ENCODE peak calls at places on chromosomes 12 and 14, in eight cellular contexts. N, Q, D, L, X, H, G and J are unnamed samples. For H3K4me1, the result is how much of the 10 kb centered on the place peaks cover.

GRCh38 chr12:59973515-59973914 is 377.7 kb downstream of the SLC16A7 start:
- DNase-seq in X (no peak), N (no peak), G (no peak), L (no peak), H (no peak), D (no peak), Q (no peak), J (no peak)

GRCh38 chr14:78316711-78317110 is 146.5 kb downstream of the NRXN3 start:
- DNase-seq in L (no peak), H (no peak), N (no peak), G (no peak), D (no peak), Q (no peak), X (no peak), J (no peak)

GRCh38 chr14:75147423-75148071 is 20.7 kb upstream of the NEK9 start:
- DNase-seq in Q (peak), X (peak), H (no peak), D (peak), N (peak), L (peak), G (no peak), J (no peak)

GRCh38 chr14:72678360-72678759 is 215.5 kb downstream of the DPF3 start:
- DNase-seq in D (no peak), L (no peak), Q (no peak), N (no peak), H (no peak), G (no peak), X (no peak), J (no peak)

GRCh38 chr12:117042171-117042809 is 56.9 kb downstream of the TESC start:
- DNase-seq in H (no peak), G (no peak), N (no peak), D (no peak), Q (no peak), X (no peak), L (peak), J (peak)

GRCh38 chr12:22543246-22544037 is 900 bp downstream of the C2CD5 start:
- DNase-seq in G (peak), X (peak), Q (peak), H (peak), N (peak), D (peak), L (peak), J (peak)

GRCh38 chr12:42961395-42961794 is 371.8 kb upstream of the PRICKLE1 start:
- DNase-seq in N (peak), X (peak), L (no peak), Q (no peak), H (no peak), D (no peak), G (no peak), J (no peak)

GRCh38 chr14:69036757-69037506 is 57.8 kb upstream of the ACTN1 start:
- DNase-seq in D (no peak), N (no peak), Q (no peak), L (no peak), X (no peak), G (no peak), H (no peak), J (no peak)

GRCh38 chr14:58455593-58456265 is 28.2 kb downstream of the KIAA0586 start:
- DNase-seq in H (no peak), X (no peak), D (no peak), G (no peak), Q (no peak), L (no peak), N (no peak), J (no peak)

GRCh38 chr14:59004012-59004411 is 184.5 kb upstream of the DAAM1 start:
- DNase-seq in G (no peak), D (no peak), Q (no peak), H (no peak), N (no peak), X (no peak), L (no peak), J (no peak)

GRCh38 chr12:121218588-121219352 is 8.8 kb downstream of the P2RX4 start:
- DNase-seq in L (no peak), D (no peak), H (peak), X (no peak), N (no peak), Q (no peak), G (peak), J (peak)

GRCh38 chr12:1811281-1811947 is 9.0 kb upstream of the LRTM2 start:
- DNase-seq in X (no peak), D (no peak), Q (no peak), N (no peak), L (no peak), G (peak), H (no peak), J (peak)

GRCh38 chr12:2682301-2683282 is 112.2 kb upstream of the FKBP4 start:
- DNase-seq in L (no peak), N (no peak), D (no peak), Q (no peak), X (peak), H (no peak), G (no peak), J (peak)

GRCh38 chr12:104698871-104699270 is 242.1 kb downstream of the CHST11 start:
- DNase-seq in D (no peak), L (no peak), G (no peak), N (no peak), X (no peak), H (no peak), Q (no peak), J (no peak)

GRCh38 chr12:104701756-104702155 is 245.0 kb downstream of the CHST11 start:
- DNase-seq in G (no peak), H (no peak), X (no peak), L (peak), N (no peak), D (peak), Q (no peak), J (no peak)

GRCh38 chr12:104701301-104701700 is 244.6 kb downstream of the CHST11 start:
- DNase-seq in H (no peak), D (peak), G (no peak), X (no peak), L (no peak), N (no peak), Q (no peak), J (no peak)

GRCh38 chr12:104700324-104700723 is 243.6 kb downstream of the CHST11 start:
- DNase-seq in Q (no peak), L (no peak), D (no peak), H (no peak), X (no peak), G (no peak), N (no peak), J (no peak)

GRCh38 chr12:104699489-104700194 is 242.9 kb downstream of the CHST11 start:
- DNase-seq in H (no peak), D (no peak), N (no peak), L (no peak), X (no peak), Q (no peak), G (no peak), J (no peak)
- H3K4me1 ChIP-seq in H (under half), D (under half), N (under half), L (under half), X (under half), Q (under half), G (under half), J (under half)

GRCh38 chr14:95850429-95850828 is 26.2 kb upstream of the TUNAR start:
- DNase-seq in X (no peak), N (no peak), D (no peak), H (no peak), G (no peak), L (no peak), Q (no peak), J (no peak)

GRCh38 chr14:95855606-95856005 is 21.0 kb upstream of the TUNAR start:
- DNase-seq in Q (no peak), G (no peak), N (no peak), X (no peak), H (no peak), D (no peak), L (no peak), J (no peak)

DNA sequence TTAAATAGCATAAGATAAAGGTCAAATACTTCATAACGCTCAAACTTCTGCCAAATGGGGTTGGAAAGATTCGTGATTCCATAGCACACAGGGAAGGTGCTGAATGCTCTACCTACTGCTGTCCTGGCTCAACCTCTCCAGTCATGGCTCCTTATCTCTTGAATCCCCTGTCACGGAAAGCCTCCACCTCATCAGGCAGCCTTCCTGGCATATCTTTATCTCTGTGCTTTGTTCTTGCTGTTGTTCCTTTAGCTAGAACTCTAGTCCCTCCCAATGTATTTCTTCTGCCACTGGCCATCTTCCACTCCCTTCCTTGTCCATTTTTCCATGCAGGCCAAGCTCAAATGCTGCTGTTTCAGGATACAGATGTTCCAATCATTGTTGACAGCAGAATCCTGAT is 26.9 kb upstream of the TUNAR start:
- DNase-seq in D (no peak), L (no peak), G (no peak), N (no peak), X (no peak), Q (no peak), H (no peak), J (no peak)
- H3K4me1 ChIP-seq in D (under half), L (under half), G (under half), N (under half), X (under half), Q (under half), H (under half), J (under half)

GRCh38 chr14:21267431-21267845 is 1.8 kb downstream of the HNRNPC start:
- DNase-seq in X (no peak), H (no peak), L (no peak), N (no peak), Q (no peak), G (no peak), D (no peak), J (no peak)
- H3K4me1 ChIP-seq in X (under half), H (under half), L (half or more), N (under half), Q (half or more), G (under half), D (under half), J (under half)

GRCh38 chr12:57474862-57475261 is 4.8 kb downstream of the ARHGAP9 start:
- DNase-seq in X (no peak), N (no peak), H (peak), Q (no peak), D (no peak), G (no peak), L (no peak), J (no peak)

GRCh38 chr12:57474430-57474829 is 5.2 kb downstream of the ARHGAP9 start:
- DNase-seq in N (no peak), Q (no peak), D (no peak), G (no peak), X (no peak), L (no peak), H (peak), J (no peak)

GRCh38 chr12:57473886-57474285 is 5.8 kb downstream of the ARHGAP9 start:
- DNase-seq in N (no peak), X (no peak), L (no peak), H (no peak), Q (no peak), D (no peak), G (no peak), J (no peak)

GRCh38 chr12:57476162-57476992 is 3.3 kb downstream of the ARHGAP9 start:
- DNase-seq in N (no peak), Q (no peak), D (peak), H (peak), G (no peak), X (peak), L (peak), J (no peak)

DNA sequence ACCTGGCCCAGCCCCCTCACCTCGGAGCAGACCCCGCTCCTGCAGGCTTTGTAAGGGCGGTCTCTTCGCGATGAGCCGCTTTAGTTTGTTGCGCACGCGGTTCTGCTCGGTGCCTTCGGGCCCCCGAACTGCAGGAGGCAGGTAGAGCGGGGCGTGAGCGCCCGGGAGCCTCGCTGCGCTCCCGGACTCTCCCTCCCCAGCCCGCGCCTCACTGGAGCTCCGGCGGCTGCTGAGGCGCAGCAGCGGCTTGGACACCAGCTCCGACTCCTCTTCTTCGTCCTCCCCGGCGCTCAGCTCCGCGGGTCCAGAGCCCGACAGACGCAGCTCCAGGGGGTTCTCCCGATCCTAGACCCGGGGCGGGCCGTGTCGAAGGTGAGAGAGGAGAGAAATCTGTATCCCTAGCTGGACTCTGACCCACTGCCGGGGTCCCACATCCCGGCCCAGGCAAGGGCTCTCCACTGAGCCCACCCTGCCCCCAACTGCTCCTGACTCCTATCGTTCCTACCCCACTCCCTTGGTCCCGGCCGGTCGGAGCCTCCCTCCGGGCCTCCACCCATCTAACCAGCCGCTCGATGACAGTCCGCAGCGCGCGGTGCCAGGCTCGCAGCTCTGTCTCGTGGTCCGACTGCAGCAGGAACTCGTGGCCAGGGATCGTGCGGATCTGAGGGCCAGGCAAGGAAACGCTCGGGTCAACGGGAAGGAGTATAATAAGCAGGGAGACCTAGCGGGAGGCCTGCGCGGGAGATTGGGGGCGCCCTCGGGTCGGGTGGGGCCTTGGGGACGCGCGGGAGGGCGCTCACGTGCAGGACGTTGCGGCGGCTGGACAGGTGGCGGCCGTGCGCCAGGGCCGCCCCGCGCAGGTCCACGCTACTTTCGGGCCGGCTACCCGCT is 4.2 kb downstream of the ARHGAP9 start:
- DNase-seq in X (peak), G (no peak), Q (no peak), D (peak), H (peak), N (no peak), L (no peak), J (no peak)
- H3K4me1 ChIP-seq in X (under half), G (under half), Q (under half), D (under half), H (under half), N (under half), L (under half), J (under half)

GRCh38 chr12:50637870-50638481 is 125.9 kb upstream of the ATF1 start:
- DNase-seq in D (no peak), G (no peak), Q (no peak), L (no peak), H (no peak), N (no peak), X (peak), J (peak)
- H3K4me1 ChIP-seq in D (under half), G (under half), Q (under half), L (under half), H (under half), N (under half), X (under half), J (under half)

DNA sequence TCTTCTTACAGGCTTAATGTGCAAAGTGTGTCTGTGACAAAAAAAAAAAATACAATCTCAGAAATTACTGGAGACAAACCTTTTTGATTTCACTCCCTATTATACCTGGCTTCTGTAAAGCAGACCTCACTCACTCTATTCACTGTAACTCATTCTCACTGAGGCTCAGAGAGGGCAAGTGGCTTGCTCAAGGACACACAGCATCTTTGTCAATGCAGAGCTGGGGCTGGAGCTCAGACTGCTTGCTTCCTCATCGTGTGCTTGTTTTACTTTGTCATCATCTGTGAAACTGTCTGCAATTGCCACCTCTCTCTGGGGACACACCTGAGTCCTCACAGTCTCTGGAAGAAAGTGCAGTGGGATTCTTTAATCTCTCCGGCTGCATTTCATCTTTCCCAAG is 120.0 kb downstream of the PTPN11 start:
- DNase-seq in H (no peak), D (no peak), X (no peak), L (no peak), Q (no peak), G (no peak), N (no peak), J (no peak)
- H3K4me1 ChIP-seq in H (under half), D (under half), X (under half), L (under half), Q (under half), G (under half), N (under half), J (under half)

DNA sequence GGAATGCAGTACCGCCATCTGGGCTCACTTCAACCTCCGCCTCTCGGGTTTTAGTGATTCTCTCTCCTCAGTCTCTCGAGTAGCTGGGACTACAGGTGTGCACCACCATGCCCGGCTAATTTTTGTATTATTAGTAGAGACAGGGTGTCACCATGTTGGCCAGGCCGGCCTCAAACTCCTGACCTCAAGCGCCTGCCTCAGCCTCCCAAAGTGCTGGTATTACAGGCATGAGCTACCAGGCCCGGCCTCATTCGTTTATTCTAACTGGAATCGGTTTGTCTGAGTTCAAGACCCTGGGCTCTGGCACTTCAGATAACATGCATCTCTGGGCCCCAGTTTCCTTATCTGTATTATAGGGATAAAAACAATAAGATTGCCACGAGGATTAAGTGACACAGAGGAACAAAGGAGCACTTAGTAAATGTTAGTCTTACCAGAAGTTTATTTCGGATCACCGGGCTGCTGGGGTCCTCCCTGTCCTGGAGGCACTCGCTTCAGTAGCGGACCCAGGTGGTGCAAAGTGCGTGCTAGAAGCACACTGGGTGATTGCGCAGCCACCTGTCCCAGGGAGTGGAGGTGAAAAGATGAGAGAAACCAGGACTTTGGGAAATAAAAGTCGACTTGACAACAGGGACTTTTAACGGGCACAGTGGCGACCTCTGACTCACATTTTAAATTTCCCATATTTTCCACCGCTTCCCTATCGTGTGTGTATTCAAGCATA is 37.5 kb downstream of the ACACB start:
- DNase-seq in G (no peak), H (peak), Q (no peak), N (no peak), L (peak), X (peak), D (no peak), J (peak)
- H3K4me1 ChIP-seq in G (under half), H (under half), Q (half or more), N (under half), L (under half), X (under half), D (under half), J (under half)

GRCh38 chr14:67674139-67674479 is 323 bp downstream of the VTI1B start:
- DNase-seq in D (peak), G (peak), Q (peak), H (peak), L (peak), N (peak), X (peak), J (peak)
- H3K4me1 ChIP-seq in D (under half), G (under half), Q (under half), H (under half), L (under half), N (under half), X (under half), J (under half)

GRCh38 chr14:73776194-73776537 is 62.0 kb upstream of the PNMA1 start:
- DNase-seq in L (no peak), X (no peak), D (peak), G (no peak), H (no peak), Q (no peak), N (no peak), J (no peak)

GRCh38 chr14:73778736-73779135 is 64.6 kb upstream of the PNMA1 start:
- DNase-seq in G (no peak), D (no peak), Q (no peak), H (no peak), N (no peak), X (no peak), L (no peak), J (no peak)

GRCh38 chr14:73775339-73776193 is 61.4 kb upstream of the PNMA1 start:
- DNase-seq in H (peak), D (peak), Q (no peak), N (no peak), X (no peak), L (no peak), G (no peak), J (no peak)

GRCh38 chr14:73774671-73775070 is 60.5 kb upstream of the PNMA1 start:
- DNase-seq in Q (no peak), G (no peak), L (no peak), X (no peak), D (peak), H (peak), N (no peak), J (no peak)

GRCh38 chr14:73777420-73777819 is 63.2 kb upstream of the PNMA1 start:
- DNase-seq in D (peak), G (no peak), H (peak), L (no peak), Q (no peak), X (no peak), N (no peak), J (no peak)
- H3K4me1 ChIP-seq in D (under half), G (under half), H (under half), L (under half), Q (half or more), X (under half), N (under half), J (under half)